ENCODE peak calls at places on chromosomes 11 and 22, in ten cellular contexts. U, R, D, M, O, V, L, Q, W and Z are unnamed samples.

GRCh38 chr11:133947298-133947905 is 9.4 kb downstream of the IGSF9B start:
- DNase-seq in Q (no peak), V (no peak), W (peak; percentile 75), R (peak; percentile 72), U (no peak), M (no peak), O (peak; percentile 51), L (peak; percentile 51), D (peak; percentile 43), Z (peak; percentile 76)

GRCh38 chr11:32758291-32758690 is 36.2 kb downstream of the CCDC73 start:
- DNase-seq in W (no peak), L (no peak), O (no peak), M (no peak), U (no peak), D (no peak), Q (no peak), R (no peak), V (no peak), Z (no peak)

GRCh38 chr22:39486951-39487825 is 14.9 kb upstream of the MIEF1 start:
- DNase-seq in Q (no peak), V (no peak), U (no peak), D (no peak), W (no peak), O (no peak), R (no peak), M (no peak), L (no peak), Z (no peak)

GRCh38 chr22:27370281-27370680 is 431.3 kb downstream of the MN1 start:
- DNase-seq in R (no peak), V (no peak), D (no peak), L (peak; percentile 7), O (no peak), Q (no peak), W (peak; percentile 82), M (no peak), U (no peak), Z (no peak)

GRCh38 chr11:130212431-130212961 is 52.9 kb downstream of the ST14 start:
- DNase-seq in R (no peak), V (peak; percentile 30), L (no peak), Q (no peak), U (no peak), D (no peak), O (no peak), W (no peak), M (no peak), Z (no peak)

GRCh38 chr22:35541254-35541748 is 670 bp downstream of the RASD2 start:
- DNase-seq in U (no peak), V (no peak), Q (no peak), M (no peak), W (no peak), O (no peak), R (no peak), L (no peak), D (no peak), Z (no peak)

GRCh38 chr22:23383491-23384450 is 196.3 kb downstream of the IGLL1 start:
- DNase-seq in L (peak; percentile 43), M (no peak), O (no peak), W (no peak), U (no peak), Q (no peak), V (no peak), R (no peak), D (no peak), Z (no peak)

GRCh38 chr11:35590412-35590811 is 27.8 kb upstream of the FJX1 start:
- DNase-seq in R (no peak), U (no peak), V (no peak), W (no peak), O (no peak), L (no peak), Q (no peak), D (no peak), M (no peak), Z (no peak)

GRCh38 chr11:113532697-113533424 is 57.7 kb upstream of the DRD2 start:
- DNase-seq in M (peak; percentile 73), U (peak; percentile 70), R (peak; percentile 32), L (peak; percentile 30), W (peak; percentile 89), Q (no peak), D (peak; percentile 42), V (peak; percentile 78), O (no peak), Z (peak; percentile 72)

GRCh38 chr11:116276051-116277044 is 496.4 kb downstream of the BUD13 start:
- DNase-seq in O (peak; percentile 24), R (peak; percentile 78), L (no peak), U (peak; percentile 70), W (peak; percentile 85), M (peak; percentile 20), D (peak; percentile 49), V (peak; percentile 86), Q (no peak), Z (peak; percentile 72)

GRCh38 chr22:33969052-33969451 is 48.8 kb upstream of the LARGE1 start:
- DNase-seq in W (no peak), M (no peak), O (no peak), L (no peak), Q (no peak), D (no peak), R (no peak), U (no peak), V (no peak), Z (no peak)

GRCh38 chr11:64916040-64916847 is 765 bp downstream of the ATG2A start:
- DNase-seq in Q (no peak), R (peak; percentile 31), W (peak; percentile 55), M (no peak), L (peak; percentile 33), D (peak; percentile 42), O (peak; percentile 21), U (no peak), V (no peak), Z (no peak)

GRCh38 chr11:43521471-43521870 is 159.1 kb upstream of the HSD17B12 start:
- DNase-seq in W (no peak), D (no peak), V (no peak), L (no peak), R (no peak), Q (no peak), O (no peak), M (no peak), U (no peak), Z (no peak)

GRCh38 chr22:46447906-46448669 is 89.3 kb downstream of the CELSR1 start:
- DNase-seq in L (no peak), U (no peak), Q (no peak), D (no peak), V (peak; percentile 64), W (no peak), R (no peak), M (no peak), O (no peak), Z (no peak)

GRCh38 chr22:44567846-44568493 is 69.9 kb upstream of the RTL6 start:
- DNase-seq in W (peak; percentile 45), L (no peak), R (peak; percentile 33), D (peak; percentile 30), U (peak; percentile 32), Q (no peak), O (no peak), V (peak; percentile 5), M (no peak), Z (no peak)

GRCh38 chr11:96341237-96342130 is 1.5 kb downstream of the MAML2 start:
- DNase-seq in Q (no peak), D (peak; percentile 65), V (peak; percentile 70), M (no peak), R (peak; percentile 75), W (peak; percentile 35), O (no peak), L (no peak), U (no peak), Z (no peak)

GRCh38 chr11:107549253-107549953 is 16.1 kb downstream of the ALKBH8 start:
- DNase-seq in D (no peak), R (no peak), O (no peak), M (peak; percentile 2), L (peak; percentile 60), U (peak; percentile 21), V (no peak), W (peak; percentile 25), Q (no peak), Z (peak; percentile 64)

GRCh38 chr11:64742940-64743590 is 877 bp downstream of the RASGRP2 start:
- DNase-seq in W (peak; percentile 87), R (peak; percentile 83), O (no peak), M (peak; percentile 16), U (no peak), V (peak; percentile 87), D (peak; percentile 69), L (peak; percentile 65), Q (no peak), Z (peak; percentile 24)

GRCh38 chr11:64358907-64359711 is at the start of gene RPS6KA4:
- DNase-seq in V (peak; percentile 74), L (peak; percentile 13), M (peak; percentile 40), D (peak; percentile 35), O (no peak), R (peak; percentile 77), Q (no peak), U (peak; percentile 58), W (peak; percentile 72), Z (peak; percentile 60)

GRCh38 chr11:108887436-108888238 is 222.8 kb downstream of the DDX10 start:
- DNase-seq in R (no peak), Q (no peak), L (no peak), V (no peak), D (no peak), O (no peak), M (no peak), W (no peak), U (no peak), Z (no peak)

GRCh38 chr22:32584650-32585049 is 110.0 kb downstream of the FBXO7 start:
- DNase-seq in V (no peak), M (no peak), O (no peak), R (no peak), Q (peak; percentile 40), U (no peak), W (no peak), D (no peak), L (no peak), Z (no peak)